ENCODE peak calls at places on chromosomes 11 and 22, in seven cellular contexts. L is stromal cell of bone marrow; T is NCI-H187 treated with DMSO at 0.1 percent for 48 hours; S is pulmonary artery endothelial cell; K is GM10248; Z is EL; V is stimulated activated CD4-positive, alpha-beta T cell treated with anti-CD3 and anti-CD28 coated beads, Interleukin-4, amount 100 ng/mL, for 48 hours. Q is an unnamed sample.

GRCh38 chr11:125345706-125346561 is 150.1 kb downstream of the FEZ1 start:
- DNase-seq in L (peak), Z (peak), T (no peak), V (peak), S (peak), K (peak), Q (peak)

GRCh38 chr22:41181349-41182241 is 23.5 kb upstream of the L3MBTL2 start:
- DNase-seq in V (no peak), K (no peak), S (peak), T (no peak), Z (peak), L (peak), Q (no peak)

GRCh38 chr11:61752117-61752924 is at the start of gene MYRF:
- DNase-seq in K (peak), V (peak), Z (peak), L (no peak), S (no peak), T (no peak), Q (peak)

GRCh38 chr11:6321356-6321755 is 1.1 kb upstream of the CAVIN3 start:
- DNase-seq in Z (peak), S (no peak), K (no peak), L (peak), V (no peak), T (no peak), Q (no peak)

GRCh38 chr11:2097356-2097997 is 41.7 kb downstream of the IGF2 start:
- DNase-seq in L (peak), V (no peak), Z (peak), T (no peak), S (peak), K (no peak), Q (peak)

GRCh38 chr22:43992331-43992821 is 31.7 kb upstream of the PARVB start:
- DNase-seq in K (no peak), T (no peak), S (no peak), Z (peak), L (peak), V (no peak), Q (peak)

GRCh38 chr22:46829140-46829891 is 66.9 kb downstream of the TBC1D22A start:
- DNase-seq in V (no peak), K (no peak), S (peak), L (peak), T (no peak), Z (peak), Q (peak)

GRCh38 chr11:79129702-79130101 is 311.1 kb downstream of the TENM4 start:
- DNase-seq in Z (no peak), L (no peak), T (no peak), K (no peak), S (no peak), V (no peak), Q (no peak)

GRCh38 chr11:1514349-1515061 is 27.9 kb upstream of the MOB2 start:
- DNase-seq in S (no peak), Z (no peak), T (no peak), K (no peak), V (no peak), L (no peak), Q (no peak)

GRCh38 chr11:120255519-120255866 is 15.6 kb downstream of the POU2F3 start:
- DNase-seq in S (no peak), T (no peak), Z (no peak), K (no peak), V (no peak), L (no peak), Q (no peak)

GRCh38 chr22:42283288-42284229 is 13.1 kb upstream of the TCF20 start:
- DNase-seq in K (no peak), Z (peak), T (no peak), S (no peak), L (no peak), V (no peak), Q (peak)

GRCh38 chr11:12008790-12009616 is 577 bp upstream of the DKK3 start:
- DNase-seq in L (no peak), S (no peak), T (no peak), V (no peak), K (no peak), Z (peak), Q (peak)

GRCh38 chr11:110565344-110565684 is 135.6 kb downstream of the FDX1 start:
- DNase-seq in Z (peak), V (no peak), S (no peak), T (no peak), L (no peak), K (no peak), Q (no peak)

GRCh38 chr11:44277097-44278090 is 32.5 kb downstream of the ALX4 start:
- DNase-seq in S (no peak), Z (no peak), V (no peak), L (no peak), T (no peak), K (no peak), Q (no peak)

GRCh38 chr11:14300661-14301304 is 58.2 kb downstream of the RRAS2 start:
- DNase-seq in K (peak), T (no peak), Z (peak), L (peak), S (peak), V (peak), Q (peak)

GRCh38 chr22:39454385-39454871 is 2.4 kb upstream of the MGAT3 start:
- DNase-seq in V (no peak), Z (no peak), L (no peak), K (no peak), S (no peak), T (no peak), Q (no peak)

GRCh38 chr11:1521382-1522080 is 35.0 kb upstream of the MOB2 start:
- DNase-seq in K (peak), S (no peak), V (no peak), Z (no peak), L (no peak), T (no peak), Q (no peak)

GRCh38 chr11:66366844-66367477 is 4.6 kb downstream of the SLC29A2 start:
- DNase-seq in Z (no peak), K (no peak), T (no peak), L (no peak), S (no peak), V (no peak), Q (peak)

GRCh38 chr11:18669211-18669593 is 29.4 kb upstream of the TMEM86A start:
- DNase-seq in T (no peak), L (no peak), K (no peak), S (no peak), Z (peak), V (no peak), Q (no peak)

GRCh38 chr11:22597062-22597461 is 28.6 kb downstream of the FANCF start:
- DNase-seq in S (no peak), L (no peak), T (no peak), K (no peak), V (no peak), Z (no peak), Q (no peak)

GRCh38 chr11:14908214-14908880 is 16.3 kb upstream of the CYP2R1 start:
- DNase-seq in L (no peak), T (peak), K (no peak), V (no peak), Z (peak), S (no peak), Q (peak)

GRCh38 chr22:20741634-20742581 is 32.0 kb upstream of the SERPIND1 start:
- DNase-seq in K (peak), V (peak), T (no peak), Z (peak), L (no peak), S (no peak), Q (peak)

GRCh38 chr11:64663656-64664055 is 59.3 kb downstream of the NRXN2 start:
- DNase-seq in K (no peak), V (no peak), L (no peak), T (no peak), Z (no peak), S (no peak), Q (no peak)

GRCh38 chr11:8025123-8025522 is 38.0 kb downstream of the EIF3F start:
- DNase-seq in T (no peak), Z (peak), S (no peak), K (no peak), V (no peak), L (no peak), Q (peak)

GRCh38 chr22:48882636-48883200 is 945.0 kb downstream of the BRD1 start:
- DNase-seq in K (no peak), V (no peak), S (no peak), T (no peak), Z (no peak), L (no peak), Q (no peak)

GRCh38 chr11:119810478-119811232 is 81.7 kb upstream of the NECTIN1 start:
- DNase-seq in T (no peak), Z (no peak), S (no peak), L (no peak), K (no peak), V (no peak), Q (no peak)

GRCh38 chr22:22349455-22349836 is 104.9 kb downstream of the VPREB1 start:
- DNase-seq in L (no peak), T (no peak), S (no peak), K (no peak), Z (no peak), V (no peak), Q (no peak)

GRCh38 chr11:94740975-94741707 is 27.0 kb upstream of the AMOTL1 start:
- DNase-seq in V (peak), K (peak), S (no peak), L (no peak), T (peak), Z (peak), Q (peak)

GRCh38 chr11:25981998-25982397 is 349.9 kb upstream of the ANO3 start:
- DNase-seq in K (peak), S (peak), L (peak), Z (peak), V (no peak), T (peak), Q (peak)

GRCh38 chr11:18676803-18677202 is 21.8 kb upstream of the TMEM86A start:
- DNase-seq in V (no peak), K (no peak), Z (no peak), L (no peak), S (no peak), T (no peak), Q (no peak)

GRCh38 chr11:17739945-17740338 is 5.4 kb downstream of the KCNC1 start:
- DNase-seq in S (no peak), L (no peak), T (no peak), K (no peak), V (no peak), Z (no peak), Q (no peak)

GRCh38 chr22:50314455-50315288 is 7.2 kb upstream of the PLXNB2 start:
- DNase-seq in V (peak), L (no peak), Z (no peak), S (no peak), K (peak), T (no peak), Q (no peak)

GRCh38 chr11:13338437-13339069 is 61.0 kb downstream of the BMAL1 start:
- DNase-seq in V (no peak), T (no peak), Z (peak), L (no peak), S (peak), K (no peak), Q (peak)

GRCh38 chr11:118757881-118758399 is 33.0 kb downstream of the DDX6 start:
- DNase-seq in L (no peak), T (no peak), V (no peak), Z (no peak), S (no peak), K (no peak), Q (no peak)

GRCh38 chr11:3217751-3218482 is 696 bp downstream of the MRGPRG start:
- DNase-seq in S (no peak), L (no peak), Z (no peak), V (no peak), K (no peak), T (no peak), Q (no peak)

Q was measured in AG08396.